ENCODE peak calls at places on chromosome 22, in nine cellular contexts. V is tibial nerve, I is PC-3, G is GM23338, F is ovary, H is psoas muscle, S is prostate gland, A is lung, X is GM23248. Z is an unnamed sample. For H3K36me3, the result is how much of the 10 kb centered on the place peaks cover.

GRCh38 chr22:43050995-43051394 is 36.0 kb upstream of the PACSIN2 start:
- DNase-seq in V (no peak), I (no peak), G (peak), F (no peak), H (no peak), S (no peak), A (no peak), X (no peak), Z (no peak)

GRCh38 chr22:29014773-29015172 is 46.9 kb downstream of the C22orf31 start:
- DNase-seq in V (no peak), I (no peak), G (no peak), F (no peak), H (no peak), S (no peak), A (no peak), X (no peak), Z (no peak)

GRCh38 chr22:44686873-44687600 is 15.0 kb upstream of the PRR5 start:
- DNase-seq in V (no peak), I (no peak), G (no peak), F (no peak), H (no peak), S (no peak), A (no peak), X (no peak), Z (no peak)

GRCh38 chr22:38338772-38339379 is 21.6 kb upstream of the CSNK1E start:
- DNase-seq in V (no peak), I (no peak), G (no peak), F (peak), H (no peak), S (no peak), A (no peak), X (no peak), Z (no peak)

GRCh38 chr22:22167791-22168189 is 76.8 kb upstream of the VPREB1 start:
- DNase-seq in V (no peak), I (no peak), G (no peak), F (no peak), H (no peak), S (no peak), A (no peak), X (no peak), Z (no peak)

GRCh38 chr22:48893288-48894063 is 934.2 kb downstream of the BRD1 start:
- DNase-seq in V (no peak), I (no peak), G (no peak), F (no peak), H (no peak), S (no peak), A (no peak), X (no peak), Z (no peak)

GRCh38 chr22:18905540-18906409 is at the start of gene DGCR6:
- DNase-seq in V (no peak), I (no peak), G (no peak), F (no peak), H (peak), S (no peak), A (no peak), X (no peak), Z (no peak)

GRCh38 chr22:21937041-21937820 is 15.4 kb downstream of the PPM1F start:
- DNase-seq in V (peak), I (peak), G (no peak), F (no peak), H (peak), S (no peak), A (peak), X (peak), Z (no peak)

GRCh38 chr22:22088658-22089458 is 106.3 kb upstream of the TOP3B start:
- DNase-seq in V (no peak), I (no peak), G (no peak), F (no peak), H (no peak), S (no peak), A (no peak), X (no peak), Z (no peak)

GRCh38 chr22:20750461-20751184 is 23.3 kb upstream of the SERPIND1 start:
- DNase-seq in V (peak), I (peak), G (no peak), F (peak), H (peak), S (peak), A (peak), X (peak), Z (peak)

GRCh38 chr22:32528984-32529982 is 54.7 kb downstream of the FBXO7 start:
- DNase-seq in V (peak), I (peak), G (peak), F (peak), H (peak), S (peak), A (peak), X (peak), Z (peak)

GRCh38 chr22:44701824-44702478 is at the start of gene PRR5:
- DNase-seq in V (peak), I (peak), G (peak), F (peak), H (peak), S (peak), A (peak), X (peak), Z (peak)

GRCh38 chr22:21943571-21944448 is 8.8 kb downstream of the PPM1F start:
- DNase-seq in V (no peak), I (no peak), G (no peak), F (no peak), H (no peak), S (no peak), A (no peak), X (no peak), Z (no peak)

GRCh38 chr22:27699676-27700075 is 101.9 kb downstream of the MN1 start:
- DNase-seq in V (no peak), I (no peak), G (no peak), F (no peak), H (no peak), S (no peak), A (no peak), X (no peak), Z (no peak)

GRCh38 chr22:27381552-27381951 is 420.0 kb downstream of the MN1 start:
- DNase-seq in V (no peak), I (no peak), G (no peak), F (no peak), H (no peak), S (no peak), A (peak), X (no peak), Z (no peak)

GRCh38 chr22:44721206-44721605 is 19.2 kb downstream of the PRR5 start:
- DNase-seq in V (no peak), I (no peak), G (peak), F (no peak), H (no peak), S (no peak), A (no peak), X (no peak), Z (no peak)

GRCh38 chr22:24156146-24156914 is 25.0 kb upstream of the SUSD2 start:
- DNase-seq in V (no peak), I (peak), G (peak), F (no peak), H (no peak), S (no peak), A (no peak), X (peak), Z (no peak)

GRCh38 chr22:36288571-36289405 is 35.9 kb downstream of the APOL1 start:
- DNase-seq in V (no peak), I (no peak), G (no peak), F (no peak), H (no peak), S (no peak), A (no peak), X (no peak), Z (peak)

GRCh38 chr22:20610243-20610686 is 102.9 kb downstream of the MED15 start:
- DNase-seq in V (no peak), I (no peak), G (no peak), F (no peak), H (no peak), S (no peak), A (no peak), X (peak), Z (no peak)

GRCh38 chr22:19423906-19424500 is 7.5 kb downstream of the HIRA start:
- DNase-seq in V (no peak), I (no peak), G (no peak), F (no peak), H (no peak), S (no peak), A (no peak), X (no peak), Z (no peak)

GRCh38 chr22:42080287-42080686 is 787 bp downstream of the SMDT1 start:
- DNase-seq in V (no peak), I (peak), G (peak), F (peak), H (no peak), S (peak), A (no peak), X (peak), Z (no peak)

GRCh38 chr22:23088199-23088604 is 17.9 kb downstream of the GNAZ start:
- DNase-seq in V (no peak), I (no peak), G (peak), F (no peak), H (no peak), S (no peak), A (no peak), X (no peak), Z (no peak)

GRCh38 chr22:31250740-31251330 is 38.7 kb downstream of the LIMK2 start:
- DNase-seq in V (no peak), I (no peak), G (no peak), F (no peak), H (no peak), S (peak), A (no peak), X (peak), Z (no peak)

GRCh38 chr22:20267441-20268288 is 453 bp downstream of the RTN4R start:
- DNase-seq in V (no peak), I (peak), G (peak), F (no peak), H (no peak), S (no peak), A (peak), X (no peak), Z (no peak)

GRCh38 chr22:20844055-20845037 is 14.3 kb downstream of the PI4KA start:
- DNase-seq in V (no peak), I (no peak), G (no peak), F (no peak), H (no peak), S (no peak), A (no peak), X (no peak), Z (no peak)

GRCh38 chr22:21673534-21674321 is 7.9 kb downstream of the PPIL2 start:
- DNase-seq in V (no peak), I (no peak), G (no peak), F (no peak), H (no peak), S (no peak), A (no peak), X (no peak), Z (no peak)

GRCh38 chr22:22099194-22099486 is 116.6 kb upstream of the TOP3B start:
- DNase-seq in V (no peak), I (no peak), G (no peak), F (no peak), H (no peak), S (no peak), A (no peak), X (no peak), Z (no peak)

GRCh38 chr22:19978748-19979147 is 37.1 kb upstream of the TXNRD2 start:
- DNase-seq in V (no peak), I (no peak), G (no peak), F (no peak), H (no peak), S (no peak), A (no peak), X (no peak), Z (no peak)

DNA sequence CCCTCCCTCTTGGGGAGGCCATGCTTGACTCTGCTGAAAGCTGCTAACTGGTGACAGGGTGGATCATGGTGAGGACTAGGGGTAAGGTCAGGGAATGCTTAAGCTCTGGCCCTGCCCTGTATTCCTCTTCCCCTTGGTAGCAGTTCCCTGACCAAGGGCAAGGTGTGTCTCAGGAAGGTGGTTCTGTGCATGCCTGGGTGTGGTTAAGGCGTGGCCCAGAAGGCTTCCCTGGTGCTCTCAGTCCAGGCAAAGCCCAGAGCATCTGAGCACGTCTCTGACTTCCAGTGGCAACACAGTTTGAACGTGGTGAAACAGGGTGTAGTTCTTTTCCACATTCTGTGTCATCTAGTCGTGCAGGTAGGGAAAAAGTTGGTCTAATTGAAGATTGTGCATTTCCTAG is 53.1 kb upstream of the HORMAD2 start:
- DNase-seq in V (no peak), I (peak), G (no peak), F (no peak), H (no peak), S (no peak), A (no peak), X (no peak), Z (no peak)
- H3K27ac ChIP-seq in V (peak), I (peak), G (no peak), F (no peak), H (no peak), S (no peak), A (peak), X (no peak), Z (no peak)

GRCh38 chr22:45823331-45823730 is 151.7 kb downstream of the ATXN10 start:
- DNase-seq in V (no peak), I (no peak), G (no peak), F (no peak), H (no peak), S (no peak), A (no peak), X (no peak), Z (no peak)

GRCh38 chr22:45831394-45831793 is 145.6 kb downstream of the WNT7B start:
- DNase-seq in V (no peak), I (peak), G (no peak), F (no peak), H (no peak), S (no peak), A (no peak), X (peak), Z (no peak)

GRCh38 chr22:45828836-45829235 is 148.1 kb downstream of the WNT7B start:
- DNase-seq in V (no peak), I (no peak), G (no peak), F (no peak), H (no peak), S (no peak), A (no peak), X (peak), Z (no peak)

GRCh38 chr22:45830531-45831245 is 146.3 kb downstream of the WNT7B start:
- DNase-seq in V (no peak), I (peak), G (no peak), F (no peak), H (no peak), S (no peak), A (no peak), X (peak), Z (no peak)

DNA sequence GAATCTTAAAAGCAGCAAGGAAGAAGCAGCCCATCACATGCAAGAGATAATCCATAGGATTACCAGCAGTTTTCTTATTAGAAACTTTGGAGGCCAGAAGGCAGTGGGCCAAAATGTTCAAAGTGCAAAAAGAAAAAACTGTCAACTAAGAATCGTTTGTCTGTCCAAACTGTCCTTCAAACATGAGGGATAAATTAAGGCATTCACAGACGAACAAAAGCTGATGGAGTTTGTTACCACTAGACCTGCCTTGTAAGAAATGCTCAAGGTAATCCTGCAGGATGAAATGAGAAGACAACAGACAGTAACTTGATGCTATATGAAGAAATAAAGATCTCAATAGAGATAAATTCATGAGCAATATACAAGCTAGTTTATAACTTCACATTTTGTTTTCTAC is 150.4 kb downstream of the WNT7B start:
- DNase-seq in V (no peak), I (no peak), G (no peak), F (no peak), H (no peak), S (no peak), A (no peak), X (no peak), Z (no peak)
- H3K36me3 ChIP-seq in V (under half), I (under half), G (under half), F (under half), H (under half), S (under half), A (under half), X (under half), Z (under half)

GRCh38 chr22:33921576-33922181 is 1.4 kb upstream of the LARGE1 start:
- DNase-seq in V (peak), I (no peak), G (peak), F (peak), H (peak), S (peak), A (peak), X (peak), Z (peak)

GRCh38 chr22:33920927-33921575 is 775 bp upstream of the LARGE1 start:
- DNase-seq in V (peak), I (peak), G (peak), F (peak), H (peak), S (peak), A (peak), X (peak), Z (peak)

GRCh38 chr22:33923660-33924246 is 3.5 kb upstream of the LARGE1 start:
- DNase-seq in V (peak), I (peak), G (peak), F (peak), H (no peak), S (peak), A (peak), X (peak), Z (peak)

GRCh38 chr22:33923033-33923432 is 2.8 kb upstream of the LARGE1 start:
- DNase-seq in V (no peak), I (no peak), G (no peak), F (no peak), H (no peak), S (no peak), A (no peak), X (peak), Z (no peak)

GRCh38 chr22:33922268-33922667 is 2.0 kb upstream of the LARGE1 start:
- DNase-seq in V (peak), I (no peak), G (peak), F (peak), H (peak), S (peak), A (no peak), X (peak), Z (peak)
- H3K27ac ChIP-seq in V (peak), I (no peak), G (peak), F (peak), H (peak), S (peak), A (peak), X (no peak), Z (peak)

GRCh38 chr22:50229370-50229769 is 15.5 kb downstream of the TUBGCP6 start:
- DNase-seq in V (no peak), I (no peak), G (no peak), F (no peak), H (no peak), S (no peak), A (no peak), X (no peak), Z (no peak)

GRCh38 chr22:50225200-50225969 is 19.4 kb downstream of the TUBGCP6 start:
- DNase-seq in V (no peak), I (no peak), G (no peak), F (no peak), H (no peak), S (no peak), A (no peak), X (no peak), Z (no peak)

GRCh38 chr22:50228366-50228765 is 16.5 kb downstream of the TUBGCP6 start:
- DNase-seq in V (no peak), I (no peak), G (no peak), F (no peak), H (no peak), S (no peak), A (no peak), X (no peak), Z (no peak)

GRCh38 chr22:50226224-50227165 is 18.3 kb downstream of the TUBGCP6 start:
- DNase-seq in V (no peak), I (no peak), G (no peak), F (no peak), H (no peak), S (no peak), A (no peak), X (no peak), Z (peak)

GRCh38 chr22:50227588-50228215 is 17.1 kb downstream of the TUBGCP6 start:
- DNase-seq in V (no peak), I (no peak), G (no peak), F (no peak), H (no peak), S (no peak), A (no peak), X (no peak), Z (no peak)
- H3K36me3 ChIP-seq in V (half or more), I (under half), G (under half), F (under half), H (under half), S (under half), A (half or more), X (under half), Z (under half)

GRCh38 chr22:47369020-47369419 is 606.6 kb downstream of the TBC1D22A start:
- DNase-seq in V (no peak), I (no peak), G (no peak), F (peak), H (no peak), S (no peak), A (no peak), X (no peak), Z (no peak)
- H3K27ac ChIP-seq in V (no peak), I (no peak), G (no peak), F (no peak), H (no peak), S (no peak), A (no peak), X (no peak), Z (no peak)

GRCh38 chr22:17149073-17149815 is 9.8 kb downstream of the HDHD5 start:
- DNase-seq in V (no peak), I (no peak), G (no peak), F (no peak), H (no peak), S (no peak), A (no peak), X (no peak), Z (no peak)
- H3K36me3 ChIP-seq in V (under half), I (under half), G (under half), F (under half), H (under half), S (under half), A (under half), X (under half), Z (under half)

GRCh38 chr22:46088541-46089311 is 61.6 kb upstream of the PPARA start:
- DNase-seq in V (no peak), I (no peak), G (no peak), F (peak), H (peak), S (no peak), A (no peak), X (peak), Z (no peak)

GRCh38 chr22:46090631-46091201 is 59.6 kb upstream of the PPARA start:
- DNase-seq in V (no peak), I (peak), G (no peak), F (no peak), H (peak), S (no peak), A (no peak), X (peak), Z (peak)

GRCh38 chr22:46091277-46091977 is 58.9 kb upstream of the PPARA start:
- DNase-seq in V (no peak), I (no peak), G (no peak), F (no peak), H (peak), S (no peak), A (no peak), X (no peak), Z (peak)

GRCh38 chr22:46089426-46090041 is 60.8 kb upstream of the PPARA start:
- DNase-seq in V (no peak), I (no peak), G (no peak), F (peak), H (peak), S (no peak), A (no peak), X (no peak), Z (no peak)

GRCh38 chr22:46090051-46090591 is 60.2 kb upstream of the PPARA start:
- DNase-seq in V (no peak), I (no peak), G (no peak), F (peak), H (peak), S (no peak), A (no peak), X (peak), Z (peak)
- H3K27ac ChIP-seq in V (peak), I (peak), G (no peak), F (peak), H (peak), S (peak), A (peak), X (peak), Z (peak)

GRCh38 chr22:17137226-17137625 is 16.1 kb upstream of the TMEM121B start:
- DNase-seq in V (no peak), I (no peak), G (no peak), F (no peak), H (no peak), S (no peak), A (no peak), X (no peak), Z (no peak)

GRCh38 chr22:17140022-17140421 is 18.9 kb upstream of the TMEM121B start:
- DNase-seq in V (no peak), I (no peak), G (no peak), F (no peak), H (no peak), S (no peak), A (no peak), X (no peak), Z (no peak)

GRCh38 chr22:17140826-17141771 is 18.0 kb downstream of the HDHD5 start:
- DNase-seq in V (no peak), I (no peak), G (no peak), F (no peak), H (no peak), S (no peak), A (no peak), X (no peak), Z (no peak)

GRCh38 chr22:17137861-17138425 is 16.8 kb upstream of the TMEM121B start:
- DNase-seq in V (no peak), I (no peak), G (no peak), F (no peak), H (no peak), S (no peak), A (no peak), X (no peak), Z (no peak)

GRCh38 chr22:17138451-17139042 is 17.4 kb upstream of the TMEM121B start:
- DNase-seq in V (no peak), I (no peak), G (no peak), F (no peak), H (no peak), S (no peak), A (no peak), X (no peak), Z (no peak)
- H3K36me3 ChIP-seq in V (half or more), I (under half), G (under half), F (under half), H (under half), S (under half), A (under half), X (under half), Z (under half)

Z was measured in pancreas.